ENCODE peak calls at places on chromosomes 4 and X, in six cellular contexts. B is mesenchymal stem cell, G is astrocyte, Q is endothelial cell of umbilical vein, L is K562, E is mesendoderm. T is an unnamed sample.

GRCh38 chr4:2417765-2418651 is at the start of gene ZFYVE28:
- DNase-seq in B (peak), G (no peak), Q (peak), L (peak), E (no peak), T (no peak)

GRCh38 chr4:140076307-140076706 is 77.7 kb downstream of the MAML3 start:
- DNase-seq in B (no peak), G (no peak), Q (no peak), L (no peak), E (no peak), T (no peak)

GRCh38 chr4:101020956-101021355 is 326.4 kb downstream of the PPP3CA start:
- DNase-seq in B (peak), G (peak), Q (peak), L (no peak), E (peak), T (no peak)

GRCh38 chr4:93894995-93895394 is 66.4 kb downstream of the ATOH1 start:
- DNase-seq in B (no peak), G (no peak), Q (no peak), L (no peak), E (no peak), T (no peak)

GRCh38 chrX:49192722-49193328 is 6.7 kb upstream of the PRICKLE3 start:
- DNase-seq in B (peak), G (no peak), Q (peak), L (no peak), E (peak), T (peak)

GRCh38 chrX:84046403-84046984 is 141.5 kb downstream of the RPS6KA6 start:
- DNase-seq in B (peak), G (no peak), Q (peak), L (peak), E (peak), T (peak)

GRCh38 chrX:69543572-69543971 is 39.4 kb downstream of the NALF2 start:
- DNase-seq in B (no peak), G (no peak), Q (no peak), L (no peak), E (no peak), T (no peak)

GRCh38 chr4:103008875-103009729 is 10.4 kb downstream of the SLC9B1 start:
- DNase-seq in B (peak), G (peak), Q (peak), L (peak), E (peak), T (peak)

GRCh38 chr4:42302348-42302747 is 94.9 kb upstream of the SHISA3 start:
- DNase-seq in B (peak), G (no peak), Q (peak), L (peak), E (peak), T (peak)

GRCh38 chrX:15853586-15854079 is 980 bp downstream of the AP1S2 start:
- DNase-seq in B (peak), G (no peak), Q (peak), L (no peak), E (no peak), T (peak)

GRCh38 chrX:118634336-118634735 is 93.1 kb upstream of the IL13RA1 start:
- DNase-seq in B (no peak), G (no peak), Q (no peak), L (no peak), E (no peak), T (no peak)

GRCh38 chr4:127732623-127733199 is 2.5 kb downstream of the SLC25A31 start:
- DNase-seq in B (peak), G (peak), Q (peak), L (no peak), E (peak), T (peak)

GRCh38 chr4:5365071-5366008 is 314.1 kb downstream of the STK32B start:
- DNase-seq in B (peak), G (peak), Q (peak), L (no peak), E (peak), T (no peak)

GRCh38 chr4:147195386-147195785 is 249.7 kb upstream of the TTC29 start:
- DNase-seq in B (no peak), G (peak), Q (no peak), L (no peak), E (no peak), T (no peak)

GRCh38 chrX:8005678-8006347 is 78.6 kb upstream of the PNPLA4 start:
- DNase-seq in B (no peak), G (no peak), Q (no peak), L (no peak), E (peak), T (no peak)

GRCh38 chrX:18354369-18355329 is at the start of gene SCML2:
- DNase-seq in B (peak), G (peak), Q (peak), L (peak), E (peak), T (peak)

GRCh38 chr4:100063355-100063754 is 113.3 kb upstream of the H2AZ1 start:
- DNase-seq in B (no peak), G (no peak), Q (no peak), L (no peak), E (no peak), T (peak)

GRCh38 chr4:55931833-55932232 is 16.9 kb upstream of the CEP135 start:
- DNase-seq in B (peak), G (peak), Q (no peak), L (no peak), E (peak), T (no peak)

GRCh38 chr4:186733778-186734177 is 10.1 kb upstream of the FAT1 start:
- DNase-seq in B (no peak), G (no peak), Q (no peak), L (no peak), E (no peak), T (no peak)

GRCh38 chr4:8409271-8410065 is 31.1 kb downstream of the ACOX3 start:
- DNase-seq in B (no peak), G (no peak), Q (no peak), L (peak), E (no peak), T (no peak)

GRCh38 chr4:25888781-25889180 is 25.2 kb upstream of the SMIM20 start:
- DNase-seq in B (peak), G (peak), Q (no peak), L (no peak), E (no peak), T (no peak)

GRCh38 chr4:174996079-174996478 is 77.9 kb downstream of the ADAM29 start:
- DNase-seq in B (no peak), G (no peak), Q (no peak), L (no peak), E (no peak), T (peak)

GRCh38 chrX:70421618-70422017 is 1.5 kb upstream of the GDPD2 start:
- DNase-seq in B (no peak), G (no peak), Q (peak), L (no peak), E (peak), T (no peak)

GRCh38 chrX:9466115-9466495 is 1.2 kb downstream of the TBL1X start:
- DNase-seq in B (peak), G (no peak), Q (peak), L (no peak), E (peak), T (peak)

GRCh38 chrX:51608071-51608470 is 10.6 kb downstream of the CENPVL3 start:
- DNase-seq in B (peak), G (peak), Q (no peak), L (no peak), E (no peak), T (no peak)

GRCh38 chr4:48913346-48913745 is 6.8 kb upstream of the OCIAD2 start:
- DNase-seq in B (peak), G (peak), Q (peak), L (no peak), E (no peak), T (no peak)

GRCh38 chr4:172675232-172675631 is 493.4 kb upstream of the GALNT7 start:
- DNase-seq in B (no peak), G (no peak), Q (no peak), L (no peak), E (no peak), T (no peak)

GRCh38 chr4:121139533-121140222 is 24.4 kb downstream of the TNIP3 start:
- DNase-seq in B (peak), G (peak), Q (peak), L (no peak), E (no peak), T (no peak)

GRCh38 chr4:182695842-182696241 is 221.3 kb downstream of the DCTD start:
- DNase-seq in B (peak), G (peak), Q (no peak), L (no peak), E (no peak), T (no peak)

GRCh38 chr4:17094811-17095210 is 196.4 kb upstream of the LDB2 start:
- DNase-seq in B (no peak), G (no peak), Q (peak), L (no peak), E (no peak), T (no peak)

GRCh38 chr4:17094209-17094608 is 195.8 kb upstream of the LDB2 start:
- DNase-seq in B (peak), G (no peak), Q (no peak), L (no peak), E (no peak), T (no peak)

GRCh38 chr4:17095771-17096170 is 197.3 kb upstream of the LDB2 start:
- DNase-seq in B (no peak), G (no peak), Q (no peak), L (no peak), E (peak), T (no peak)

GRCh38 chr4:17091104-17091503 is 192.7 kb upstream of the LDB2 start:
- DNase-seq in B (no peak), G (no peak), Q (no peak), L (no peak), E (no peak), T (no peak)

DNA sequence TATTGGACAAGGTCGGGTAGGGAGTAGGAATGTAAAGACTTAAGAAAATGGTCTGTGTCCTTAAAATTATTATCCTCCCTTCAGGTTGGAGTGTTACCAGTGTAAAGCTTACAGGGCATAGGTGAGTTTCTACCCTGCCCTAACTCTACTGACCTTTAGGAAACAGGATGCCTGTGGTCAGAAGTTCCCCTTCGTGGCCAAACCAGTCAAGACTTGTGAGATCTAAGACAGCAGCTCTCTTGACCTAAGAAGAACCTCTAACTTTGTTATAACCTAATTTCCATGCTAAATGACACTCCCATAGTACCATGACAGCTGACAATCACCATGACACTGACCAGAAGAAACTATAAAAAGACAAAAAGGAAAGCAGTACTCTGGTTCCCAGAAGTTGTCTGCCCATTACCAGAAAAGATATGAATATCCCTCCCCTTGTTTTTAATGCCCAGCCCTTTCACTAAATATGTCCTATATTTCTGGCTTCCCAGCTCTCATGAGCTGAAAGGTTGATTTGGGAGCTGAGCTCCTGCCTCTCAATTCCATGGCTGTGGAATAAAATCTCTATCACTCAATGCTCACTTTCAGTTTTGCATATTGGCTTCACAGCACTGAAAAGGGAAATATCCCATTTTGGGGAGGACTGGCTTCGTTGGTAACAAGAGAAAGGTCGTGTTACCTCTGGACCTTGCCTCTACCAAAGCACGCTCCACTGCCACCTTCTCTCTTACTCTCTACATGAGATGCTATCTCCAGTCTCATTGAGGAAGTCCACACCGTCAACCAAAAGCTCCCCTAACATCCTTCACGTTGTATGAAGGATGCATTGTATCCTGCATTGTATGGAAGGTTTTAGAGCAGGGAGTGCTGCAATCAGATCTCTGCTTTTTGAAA is 194.8 kb upstream of the LDB2 start:
- DNase-seq in B (no peak), G (no peak), Q (no peak), L (no peak), E (no peak), T (no peak)
- H3K4me2 ChIP-seq in B (no peak), G (no peak), Q (no peak), L (no peak), E (no peak), T (no peak)

DNA sequence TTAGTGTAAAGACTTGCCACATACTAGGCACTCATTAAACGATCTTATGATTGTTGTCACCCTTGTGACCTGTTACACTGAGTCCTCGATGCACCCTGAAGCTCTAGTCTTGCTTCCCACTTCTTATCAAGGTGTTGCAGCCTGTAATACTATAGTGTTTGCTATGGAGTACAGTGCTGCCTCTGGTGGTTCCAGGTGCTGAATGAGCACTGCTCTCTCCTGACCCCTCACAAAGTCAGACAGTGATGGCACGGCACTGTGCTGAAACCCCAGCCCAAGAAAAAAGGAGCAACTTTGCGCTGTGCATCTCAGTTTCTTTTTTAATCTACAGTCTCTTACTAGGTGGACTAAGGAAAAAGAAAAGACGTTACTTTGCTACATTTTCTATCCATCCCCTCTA is 106.3 kb downstream of the GC start:
- DNase-seq in B (no peak), G (no peak), Q (no peak), L (no peak), E (no peak), T (no peak)
- H3K4me2 ChIP-seq in B (no peak), G (no peak), Q (no peak), L (no peak), E (no peak), T (no peak)

DNA sequence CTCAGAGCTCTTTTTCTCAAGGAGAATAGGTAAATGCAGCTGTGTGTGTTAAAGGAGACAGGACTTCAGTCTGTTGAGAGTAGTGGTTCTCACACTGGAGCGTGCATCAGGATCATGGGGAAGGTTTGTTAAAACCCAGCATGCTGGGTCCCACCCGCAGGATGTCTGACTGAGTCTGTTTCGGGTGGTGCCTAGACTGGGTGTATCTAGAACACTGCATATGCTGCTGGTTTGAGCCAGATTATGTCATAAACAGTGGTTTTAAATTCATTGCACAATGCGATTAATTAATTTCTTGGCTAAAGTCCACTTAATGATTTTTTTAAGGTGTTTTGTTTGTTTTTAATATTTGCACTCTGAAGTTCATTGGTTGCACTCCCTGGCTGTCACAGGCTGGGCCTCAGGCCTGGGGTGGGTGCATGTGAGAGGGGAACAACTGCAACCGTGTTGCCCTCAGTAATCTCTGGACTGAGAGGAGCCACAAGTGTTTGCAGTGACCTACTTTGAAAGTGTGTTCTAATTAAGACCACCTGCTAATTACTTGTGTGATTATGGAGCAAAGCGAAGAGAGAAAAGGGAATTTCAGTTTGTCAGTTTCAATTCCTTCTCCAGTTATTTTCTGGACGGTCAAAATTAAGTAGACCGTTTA is 8.3 kb downstream of the HCCS start:
- DNase-seq in B (no peak), G (no peak), Q (no peak), L (no peak), E (no peak), T (no peak)
- H3K4me2 ChIP-seq in B (no peak), G (no peak), Q (no peak), L (no peak), E (no peak), T (no peak)

DNA sequence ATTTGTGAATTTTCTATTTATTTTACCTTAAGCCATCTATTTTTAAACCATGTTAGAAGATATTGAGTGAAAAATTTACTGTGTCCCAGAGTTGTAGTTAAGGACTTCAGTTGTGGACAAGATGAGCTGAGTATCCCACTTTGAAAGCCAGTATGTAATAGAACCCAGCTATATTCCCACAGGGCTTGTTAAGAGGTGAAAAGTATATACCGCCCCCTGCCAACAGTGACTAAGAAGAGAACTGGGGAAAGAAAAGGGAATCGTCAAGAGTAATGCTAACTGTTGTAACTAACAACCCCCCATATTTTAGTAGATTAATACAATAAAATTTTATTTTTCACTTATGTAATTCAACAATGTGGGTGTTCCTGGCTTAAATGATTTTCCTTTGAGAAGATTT is 250.3 kb upstream of the GIMD1 start:
- DNase-seq in B (no peak), G (no peak), Q (no peak), L (no peak), E (peak), T (no peak)
- H3K4me2 ChIP-seq in B (no peak), G (no peak), Q (no peak), L (no peak), E (no peak), T (no peak)

GRCh38 chrX:20988804-20989203 is 385.4 kb upstream of the CNKSR2 start:
- DNase-seq in B (no peak), G (no peak), Q (no peak), L (no peak), E (no peak), T (no peak)
- H3K4me2 ChIP-seq in B (no peak), G (no peak), Q (no peak), L (no peak), E (no peak), T (no peak)

GRCh38 chr4:11698033-11698432 is 269.3 kb upstream of the HS3ST1 start:
- DNase-seq in B (no peak), G (no peak), Q (no peak), L (no peak), E (peak), T (no peak)

GRCh38 chr4:11701978-11702377 is 273.3 kb upstream of the HS3ST1 start:
- DNase-seq in B (no peak), G (no peak), Q (no peak), L (no peak), E (peak), T (no peak)

GRCh38 chr4:11700751-11701226 is 272.1 kb upstream of the HS3ST1 start:
- DNase-seq in B (peak), G (peak), Q (no peak), L (no peak), E (no peak), T (no peak)

GRCh38 chr4:11702886-11703555 is 274.3 kb upstream of the HS3ST1 start:
- DNase-seq in B (no peak), G (no peak), Q (no peak), L (no peak), E (no peak), T (no peak)

DNA sequence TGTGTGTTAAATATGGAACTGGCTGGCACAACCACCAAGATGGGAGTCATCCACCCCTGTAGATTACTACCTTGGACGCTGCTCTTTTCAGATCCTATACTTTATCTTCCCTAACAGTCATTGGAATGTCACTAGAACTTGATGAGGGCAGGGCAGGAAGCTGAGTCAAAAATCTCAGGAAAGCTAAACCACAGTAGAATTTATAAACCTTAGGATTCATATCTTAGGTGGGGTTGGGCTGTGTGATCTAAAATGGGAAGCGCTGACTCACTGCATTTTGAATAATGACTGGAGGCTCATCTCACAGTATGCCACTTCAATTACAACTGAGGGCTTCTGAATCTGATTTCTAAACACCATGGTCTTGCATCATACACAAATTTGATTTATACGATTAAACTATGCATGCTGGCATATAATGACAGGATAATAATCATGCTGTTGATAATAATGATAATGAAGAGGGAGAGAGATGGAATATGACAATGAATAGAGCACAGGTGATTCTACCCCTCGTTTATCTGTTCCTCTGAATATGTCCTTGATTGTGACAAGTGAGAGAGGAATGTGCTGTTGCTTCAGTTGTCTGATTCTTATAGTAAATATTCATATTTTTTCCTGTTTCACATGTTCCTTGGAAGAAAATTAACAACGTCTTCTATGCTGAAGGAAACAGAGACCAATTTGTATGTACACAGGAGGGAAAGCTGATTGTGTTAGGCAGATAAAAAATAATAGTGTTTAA is 270.3 kb upstream of the HS3ST1 start:
- DNase-seq in B (peak), G (peak), Q (peak), L (no peak), E (peak), T (no peak)
- H3K4me2 ChIP-seq in B (no peak), G (peak), Q (peak), L (no peak), E (no peak), T (no peak)

GRCh38 chr4:47701286-47701685 is 136.6 kb downstream of the CORIN start:
- DNase-seq in B (no peak), G (no peak), Q (no peak), L (no peak), E (no peak), T (no peak)

GRCh38 chr4:47703964-47704363 is 133.9 kb downstream of the CORIN start:
- DNase-seq in B (no peak), G (no peak), Q (no peak), L (no peak), E (no peak), T (no peak)

GRCh38 chr4:47703008-47703407 is 134.9 kb downstream of the CORIN start:
- DNase-seq in B (no peak), G (no peak), Q (no peak), L (no peak), E (peak), T (no peak)

GRCh38 chr4:47704693-47705325 is 133.1 kb downstream of the CORIN start:
- DNase-seq in B (peak), G (no peak), Q (peak), L (no peak), E (peak), T (peak)

GRCh38 chr4:47705326-47705981 is 132.4 kb downstream of the CORIN start:
- DNase-seq in B (peak), G (no peak), Q (no peak), L (peak), E (peak), T (peak)
- H3K4me2 ChIP-seq in B (no peak), G (no peak), Q (no peak), L (no peak), E (no peak), T (no peak)